ENCODE peak calls at places on chromosome 7, in four cellular contexts. X, J, V and N are unnamed samples.

GRCh38 chr7:73901823-73902597 is 41.1 kb downstream of the TMEM270 start:
- DNase-seq in J (no peak), X (no peak), V (no peak), N (no peak)

GRCh38 chr7:22649686-22650085 is 77.3 kb upstream of the IL6 start:
- DNase-seq in J (no peak), V (no peak), X (no peak), N (no peak)

GRCh38 chr7:20244334-20244733 is 27.1 kb upstream of the MACC1 start:
- DNase-seq in V (no peak), X (no peak), J (no peak), N (peak; percentile 36)

GRCh38 chr7:117809958-117810357 is 63.3 kb downstream of the CTTNBP2 start:
- DNase-seq in J (no peak), X (no peak), V (no peak), N (no peak)

GRCh38 chr7:3076700-3077099 is 33.0 kb upstream of the CARD11 start:
- DNase-seq in X (no peak), J (no peak), V (no peak), N (no peak)

GRCh38 chr7:91137447-91137846 is 126.8 kb upstream of the FZD1 start:
- DNase-seq in X (no peak), V (no peak), J (no peak), N (no peak)

GRCh38 chr7:143299346-143299745 is 11.2 kb downstream of the CASP2 start:
- DNase-seq in J (no peak), V (peak; percentile 37), X (no peak), N (no peak)

GRCh38 chr7:115013887-115014286 is 92.0 kb downstream of the MDFIC start:
- DNase-seq in V (no peak), J (no peak), X (no peak), N (peak; percentile 37)

GRCh38 chr7:122260336-122260735 is 44.2 kb downstream of the FEZF1 start:
- DNase-seq in J (no peak), X (no peak), V (no peak), N (no peak)

GRCh38 chr7:90973146-90973545 is 291.1 kb upstream of the FZD1 start:
- DNase-seq in V (no peak), X (no peak), J (no peak), N (peak; percentile 17)

GRCh38 chr7:29189743-29190201 is 4.8 kb upstream of the CHN2 start:
- DNase-seq in V (peak; percentile 62), J (no peak), X (peak; percentile 75), N (peak; percentile 49)

GRCh38 chr7:90582164-90582563 is 14.0 kb upstream of the CDK14 start:
- DNase-seq in V (no peak), X (no peak), J (no peak), N (peak; percentile 64)

GRCh38 chr7:106770191-106770590 is 94.9 kb upstream of the PIK3CG start:
- DNase-seq in X (no peak), V (peak; percentile 91), J (peak; percentile 81), N (peak; percentile 79)

GRCh38 chr7:57343901-57344622 is 105.9 kb upstream of the ZNF716 start:
- DNase-seq in J (no peak), V (no peak), X (no peak), N (no peak)

GRCh38 chr7:330554-331230 is 40.7 kb downstream of the FOXL3 start:
- DNase-seq in V (no peak), X (no peak), J (no peak), N (no peak)

GRCh38 chr7:28017372-28017771 is 163.2 kb downstream of the JAZF1 start:
- DNase-seq in X (no peak), V (no peak), J (no peak), N (peak; percentile 27)

GRCh38 chr7:109901916-109902315 is 1189.0 kb upstream of the LRRN3 start:
- DNase-seq in J (no peak), V (peak; percentile 4), X (no peak), N (no peak)

GRCh38 chr7:29865526-29865925 is 59.2 kb downstream of the WIPF3 start:
- DNase-seq in X (no peak), J (no peak), V (peak; percentile 81), N (peak; percentile 88)

GRCh38 chr7:134691820-134692705 is 45.4 kb downstream of the BPGM start:
- DNase-seq in X (peak; percentile 64), V (peak; percentile 23), J (no peak), N (peak; percentile 62)

GRCh38 chr7:36021367-36021766 is 131.7 kb upstream of the EEPD1 start:
- DNase-seq in J (no peak), X (no peak), V (peak; percentile 53), N (peak; percentile 27)

GRCh38 chr7:101688183-101688831 is 59.2 kb upstream of the MYL10 start:
- DNase-seq in V (peak; percentile 70), X (peak; percentile 88), J (peak; percentile 18), N (peak; percentile 66)

GRCh38 chr7:151789380-151789947 is 87.5 kb downstream of the PRKAG2 start:
- DNase-seq in V (no peak), X (no peak), J (no peak), N (no peak)

GRCh38 chr7:13749026-13749425 is 240.4 kb downstream of the ETV1 start:
- DNase-seq in V (no peak), X (no peak), J (no peak), N (no peak)

GRCh38 chr7:29806131-29806792 is at the start of gene WIPF3:
- DNase-seq in V (peak; percentile 40), X (peak; percentile 72), J (no peak), N (no peak)

GRCh38 chr7:97025983-97026704 is 1.5 kb upstream of the DLX5 start:
- DNase-seq in X (no peak), V (no peak), J (no peak), N (peak; percentile 32)

GRCh38 chr7:138204285-138204988 is 128.2 kb downstream of the AKR1D1 start:
- DNase-seq in V (no peak), X (no peak), J (no peak), N (peak; percentile 56)

GRCh38 chr7:138205614-138206150 is 129.4 kb downstream of the AKR1D1 start:
- DNase-seq in V (no peak), J (no peak), X (no peak), N (peak; percentile 27)

GRCh38 chr7:138208010-138208634 is 131.9 kb downstream of the AKR1D1 start:
- DNase-seq in J (no peak), X (no peak), V (no peak), N (no peak)

GRCh38 chr7:138207555-138207971 is 131.3 kb downstream of the AKR1D1 start:
- DNase-seq in X (no peak), V (no peak), J (no peak), N (no peak)

GRCh38 chr7:138204989-138205298 is 128.7 kb downstream of the AKR1D1 start:
- DNase-seq in V (no peak), X (no peak), J (no peak), N (no peak)
- TF ChIP-seq CTCF in V (no peak), X (no peak), J (no peak), N (no peak)

DNA sequence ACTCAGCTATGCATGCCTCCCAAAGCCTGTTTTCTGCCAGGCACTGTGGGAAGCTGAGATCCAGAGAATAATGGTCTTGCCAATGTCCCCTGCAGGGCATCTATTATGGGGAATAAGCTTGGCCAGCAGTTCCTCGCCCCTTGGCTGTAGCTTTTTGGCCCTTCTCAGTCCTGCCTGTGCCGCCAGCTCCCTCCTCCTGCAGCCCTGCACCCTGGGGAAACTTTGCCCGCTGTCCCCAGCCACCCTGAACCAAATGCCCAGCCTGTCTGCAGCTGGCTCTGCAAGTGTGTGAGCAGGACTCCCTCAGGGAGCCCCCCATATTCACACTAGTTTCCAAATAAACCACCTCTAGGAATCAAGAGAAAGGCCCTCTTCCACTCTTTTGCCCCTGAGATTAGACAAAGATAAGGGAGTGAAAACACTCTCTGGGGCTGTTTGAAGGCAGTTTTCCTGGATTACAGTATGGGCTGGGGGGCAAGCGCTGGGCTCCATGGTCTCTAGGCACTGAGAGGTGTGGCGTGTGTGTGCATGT is 867 bp downstream of the AQP1 start:
- DNase-seq in X (no peak), J (no peak), V (no peak), N (no peak)
- H3K4me3 ChIP-seq in X (peak overlapping the region; percentile 14), J (no peak overlapping the region), V (no peak overlapping the region), N (no peak overlapping the region)

DNA sequence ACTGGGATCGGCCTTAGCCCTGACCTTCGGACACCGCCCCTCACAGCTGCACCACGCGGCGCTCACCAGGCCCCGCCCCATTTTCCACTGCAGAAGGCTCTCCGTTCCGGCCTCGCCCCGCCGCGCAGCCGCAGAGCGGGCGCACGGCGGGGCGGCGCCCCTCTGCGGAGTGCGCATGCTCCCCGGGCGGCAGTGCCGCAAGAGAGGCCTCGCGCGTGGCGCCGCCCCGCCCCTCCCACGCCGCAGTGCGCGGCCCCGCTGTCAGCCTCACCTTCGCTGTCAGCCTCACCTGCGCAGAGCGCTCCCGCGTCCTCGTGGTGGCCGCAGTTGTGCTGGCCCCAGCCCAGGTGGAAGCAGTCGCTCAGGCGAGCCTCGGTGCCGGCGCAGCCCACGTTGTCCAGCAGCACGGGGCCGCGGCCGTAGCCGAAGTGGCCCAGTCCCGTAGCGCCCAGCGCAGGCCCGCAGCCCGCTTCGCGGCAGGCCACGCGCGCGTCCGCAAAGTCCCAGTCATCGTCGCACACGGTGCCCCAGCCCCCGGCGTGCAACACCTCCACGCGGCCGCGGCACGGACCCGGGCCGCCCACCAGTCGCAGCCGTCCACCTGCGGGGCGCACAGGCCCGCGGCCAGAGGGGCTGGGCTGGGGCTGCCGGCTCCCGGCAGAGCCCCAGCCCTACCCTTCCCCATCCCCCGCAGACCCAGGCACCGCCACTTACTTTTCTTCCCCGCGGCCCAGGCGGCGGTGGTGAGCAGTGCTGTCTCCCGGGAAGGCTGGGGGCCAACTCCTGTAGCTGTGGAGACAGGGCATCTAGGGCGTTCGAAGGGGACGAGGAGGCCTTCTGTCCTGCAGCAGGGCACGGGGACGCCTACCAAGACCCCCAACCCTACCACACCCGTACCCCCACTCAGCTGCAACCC is 16.1 kb downstream of the SSC4D start:
- DNase-seq in X (peak; percentile 95), J (peak; percentile 32), V (peak; percentile 93), N (peak; percentile 86)
- TF ChIP-seq CTCF in X (peak; percentile 17), J (no peak), V (no peak), N (no peak)

GRCh38 chr7:111527545-111527944 is 34.7 kb downstream of the IMMP2L start:
- DNase-seq in V (no peak), X (no peak), J (no peak), N (no peak)
- H3K4me3 ChIP-seq in V (no peak overlapping the region), X (no peak overlapping the region), J (no peak overlapping the region), N (no peak overlapping the region)

DNA sequence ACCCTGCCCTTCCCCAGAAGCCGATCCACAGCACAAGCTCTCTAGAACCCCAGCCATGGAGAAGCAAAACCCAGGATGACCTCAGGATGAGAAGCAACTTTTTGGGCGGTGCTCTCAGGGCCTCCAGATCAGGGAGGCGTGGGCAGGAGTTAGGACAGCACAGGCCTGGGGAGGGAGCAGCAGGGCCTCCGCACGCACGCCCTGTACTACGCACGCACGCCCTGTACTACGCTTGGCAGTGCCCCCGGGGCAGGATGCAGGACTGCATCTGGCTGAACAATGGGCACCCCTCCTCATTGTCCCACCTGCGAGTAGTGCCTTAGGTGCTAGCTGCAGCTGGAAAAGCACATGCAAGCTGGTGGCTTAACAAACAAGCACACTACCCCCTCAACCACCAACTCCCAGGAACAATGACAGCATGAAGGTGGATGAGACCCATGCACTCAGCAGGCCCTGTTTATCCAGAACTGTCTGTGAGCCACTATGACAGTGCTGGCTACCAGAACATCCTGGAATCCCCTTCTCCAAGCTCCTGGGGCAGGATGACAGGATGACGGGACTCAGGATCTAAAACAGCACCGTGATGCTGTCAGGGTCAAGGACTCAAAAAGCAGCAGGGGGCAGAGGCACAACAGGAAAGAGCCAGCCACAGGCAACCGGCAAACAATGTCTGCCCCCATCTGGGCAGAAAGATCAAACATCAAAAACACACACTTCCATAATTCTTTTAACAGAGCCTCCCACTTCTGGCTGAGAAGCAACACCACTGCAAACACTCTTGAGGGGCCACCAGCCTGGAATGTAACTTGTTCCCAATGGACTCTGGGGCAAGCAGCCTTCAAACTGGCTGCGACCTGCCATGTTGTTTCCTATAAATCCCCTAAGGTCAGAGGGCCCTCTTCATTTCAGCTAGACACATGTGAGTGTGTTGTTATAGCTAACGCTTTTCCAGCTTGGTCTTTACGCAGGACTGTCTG is 11.7 kb downstream of the PODXL start:
- DNase-seq in V (peak; percentile 19), X (no peak), J (no peak), N (peak; percentile 47)
- TF ChIP-seq CTCF in V (peak; percentile 54), X (no peak), J (peak; percentile 29), N (peak; percentile 32)

GRCh38 chr7:138979226-138979979 is 1.8 kb downstream of the KIAA1549 start:
- DNase-seq in X (no peak), V (peak; percentile 57), J (no peak), N (peak; percentile 29)
- H3K4me3 ChIP-seq in X (no peak overlapping the region), V (peak overlapping the region; percentile 90), J (peak overlapping the region; percentile 74), N (no peak overlapping the region)